ENCODE peak calls at places on chromosomes 4 and X, in ten cellular contexts. Q is spleen; W is tibial artery; O is cardiac muscle cell; V is PC-9; D is aorta; T is endodermal cell; G is CD8-positive, alpha-beta T cell; M is adipocyte; R is mammary epithelial cell. N is an unnamed sample. For H3K27me3, the result is how much of the 10 kb centered on the place peaks cover.

GRCh38 chr4:14404730-14405129 is 597.6 kb upstream of the CPEB2 start:
- DNase-seq in Q (no peak), W (no peak), O (peak), V (no peak), D (no peak), T (no peak), G (no peak), M (no peak), R (no peak), N (no peak)

GRCh38 chrX:31471229-31471628 is 399.4 kb upstream of the FTHL17 start:
- DNase-seq in Q (no peak), W (no peak), O (no peak), V (no peak), D (no peak), T (no peak), G (no peak), M (no peak), R (no peak), N (no peak)

GRCh38 chr4:54495091-54495490 is 162.7 kb upstream of the KIT start:
- DNase-seq in Q (no peak), W (no peak), O (no peak), V (no peak), D (no peak), T (no peak), G (no peak), M (peak), R (peak), N (no peak)

GRCh38 chr4:41012308-41012707 is 202.0 kb downstream of the APBB2 start:
- DNase-seq in Q (no peak), W (no peak), O (peak), V (no peak), D (no peak), T (no peak), G (no peak), M (peak), R (no peak), N (no peak)

GRCh38 chr4:122548452-122548851 is 72.4 kb downstream of the IL21 start:
- DNase-seq in Q (no peak), W (no peak), O (peak), V (no peak), D (no peak), T (no peak), G (no peak), M (no peak), R (no peak), N (no peak)

GRCh38 chr4:139030614-139031235 is 15.1 kb downstream of the NOCT start:
- DNase-seq in Q (no peak), W (peak), O (peak), V (peak), D (peak), T (peak), G (peak), M (peak), R (peak), N (no peak)

GRCh38 chrX:65688403-65688881 is 21.0 kb downstream of the MSN start:
- DNase-seq in Q (no peak), W (no peak), O (peak), V (no peak), D (no peak), T (no peak), G (no peak), M (peak), R (peak), N (no peak)

GRCh38 chrX:46235778-46236177 is 309.4 kb downstream of the ZNF674 start:
- DNase-seq in Q (no peak), W (no peak), O (no peak), V (no peak), D (no peak), T (no peak), G (no peak), M (no peak), R (no peak), N (no peak)

GRCh38 chr4:21113496-21114213 is 413.4 kb downstream of the PACRGL start:
- DNase-seq in Q (no peak), W (no peak), O (peak), V (no peak), D (no peak), T (no peak), G (no peak), M (peak), R (peak), N (no peak)

GRCh38 chr4:137685357-137685756 is 153.1 kb upstream of the PCDH18 start:
- DNase-seq in Q (no peak), W (no peak), O (no peak), V (no peak), D (no peak), T (no peak), G (no peak), M (peak), R (no peak), N (no peak)

GRCh38 chrX:53594354-53594753 is 92.2 kb downstream of the HUWE1 start:
- DNase-seq in Q (no peak), W (no peak), O (peak), V (no peak), D (no peak), T (no peak), G (no peak), M (peak), R (no peak), N (no peak)

GRCh38 chr4:184471872-184472539 is 2.3 kb downstream of the IRF2 start:
- DNase-seq in Q (no peak), W (no peak), O (peak), V (no peak), D (no peak), T (peak), G (no peak), M (no peak), R (no peak), N (no peak)

GRCh38 chr4:8771666-8772065 is 100.0 kb downstream of the HMX1 start:
- DNase-seq in Q (peak), W (no peak), O (no peak), V (no peak), D (peak), T (no peak), G (no peak), M (no peak), R (no peak), N (peak)

GRCh38 chr4:121243476-121243875 is 79.4 kb upstream of the TNIP3 start:
- DNase-seq in Q (no peak), W (no peak), O (no peak), V (no peak), D (no peak), T (no peak), G (no peak), M (no peak), R (no peak), N (no peak)

DNA sequence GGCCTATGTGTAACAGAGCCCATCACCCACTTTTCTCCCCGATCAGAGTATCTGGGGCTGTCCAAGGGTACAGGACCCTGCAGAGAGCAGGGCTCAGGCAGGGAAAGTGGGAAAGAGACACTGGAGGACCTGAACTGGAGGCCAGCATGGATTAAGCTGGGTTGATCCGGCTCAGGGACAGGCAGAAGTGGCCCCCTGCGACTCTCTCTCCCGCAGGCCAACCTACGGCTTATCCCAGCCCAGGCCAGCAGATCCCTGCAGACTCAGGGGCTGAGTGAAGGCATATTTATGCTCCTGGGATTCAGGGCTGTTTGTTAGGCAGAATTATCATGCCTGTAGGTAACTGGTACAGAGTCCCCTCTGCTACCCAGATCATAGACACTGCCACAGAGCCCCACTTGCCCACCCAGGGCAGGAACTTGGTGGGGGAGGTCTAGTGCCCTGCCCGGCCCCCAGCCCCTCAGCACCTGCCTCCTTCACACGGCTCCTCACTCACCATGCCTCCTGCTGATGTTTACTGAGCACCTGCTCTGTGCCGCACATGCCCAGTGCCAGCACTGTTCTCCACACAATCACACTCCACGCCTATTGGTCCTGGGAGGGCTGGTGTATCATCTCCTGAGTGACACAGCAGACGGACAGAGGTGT is 87.3 kb downstream of the ADRA2C start:
- DNase-seq in Q (no peak), W (no peak), O (no peak), V (no peak), D (no peak), T (peak), G (peak), M (no peak), R (no peak), N (no peak)
- H3K27me3 ChIP-seq in Q (under half), W (half or more), O (under half), V (half or more), D (under half), T (under half), G (under half), M (half or more), R (under half), N (under half)

GRCh38 chrX:54807524-54808108 is at the start of gene MAGED2:
- DNase-seq in Q (peak), W (peak), O (peak), V (peak), D (peak), T (peak), G (peak), M (peak), R (no peak), N (peak)
- H3K27me3 ChIP-seq in Q (under half), W (under half), O (under half), V (under half), D (under half), T (under half), G (under half), M (under half), R (under half), N (under half)

DNA sequence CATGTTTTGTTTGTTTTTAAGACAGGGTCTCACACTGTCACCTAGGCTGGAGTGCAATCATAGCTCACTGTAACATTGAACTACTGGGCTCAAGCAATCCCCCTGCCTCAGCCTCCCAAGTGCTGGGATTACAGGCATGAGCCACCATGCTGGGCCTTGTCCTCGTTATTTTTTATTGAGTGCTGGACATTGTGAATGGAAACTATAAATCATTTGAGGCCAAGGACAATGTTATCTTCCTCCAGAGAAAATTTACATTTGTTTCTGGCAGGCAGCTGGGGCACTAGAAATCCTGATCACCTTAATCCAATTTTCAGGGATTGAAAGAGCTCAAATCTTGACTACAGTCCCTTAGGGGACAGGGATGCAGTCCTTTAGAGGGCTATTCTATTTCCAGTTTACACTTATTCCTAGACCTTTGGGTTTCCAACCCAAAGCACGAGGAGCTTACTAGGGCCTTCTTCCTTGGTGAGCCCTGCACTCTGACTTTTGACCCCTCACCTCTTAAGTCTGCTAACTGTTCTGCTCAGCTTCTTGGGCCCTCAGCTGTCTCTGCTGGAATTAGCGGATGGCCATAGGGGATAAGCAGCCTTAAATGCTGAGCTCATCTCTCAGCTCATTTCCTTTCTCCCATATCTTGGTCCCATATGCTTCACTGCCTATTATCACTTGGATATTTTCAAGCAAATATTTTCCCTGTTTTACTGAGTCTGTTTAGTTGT is 23.0 kb upstream of the PDZD4 start:
- DNase-seq in Q (peak), W (no peak), O (no peak), V (no peak), D (no peak), T (no peak), G (no peak), M (no peak), R (no peak), N (no peak)
- H3K27me3 ChIP-seq in Q (under half), W (under half), O (under half), V (half or more), D (under half), T (under half), G (under half), M (half or more), R (under half), N (under half)

DNA sequence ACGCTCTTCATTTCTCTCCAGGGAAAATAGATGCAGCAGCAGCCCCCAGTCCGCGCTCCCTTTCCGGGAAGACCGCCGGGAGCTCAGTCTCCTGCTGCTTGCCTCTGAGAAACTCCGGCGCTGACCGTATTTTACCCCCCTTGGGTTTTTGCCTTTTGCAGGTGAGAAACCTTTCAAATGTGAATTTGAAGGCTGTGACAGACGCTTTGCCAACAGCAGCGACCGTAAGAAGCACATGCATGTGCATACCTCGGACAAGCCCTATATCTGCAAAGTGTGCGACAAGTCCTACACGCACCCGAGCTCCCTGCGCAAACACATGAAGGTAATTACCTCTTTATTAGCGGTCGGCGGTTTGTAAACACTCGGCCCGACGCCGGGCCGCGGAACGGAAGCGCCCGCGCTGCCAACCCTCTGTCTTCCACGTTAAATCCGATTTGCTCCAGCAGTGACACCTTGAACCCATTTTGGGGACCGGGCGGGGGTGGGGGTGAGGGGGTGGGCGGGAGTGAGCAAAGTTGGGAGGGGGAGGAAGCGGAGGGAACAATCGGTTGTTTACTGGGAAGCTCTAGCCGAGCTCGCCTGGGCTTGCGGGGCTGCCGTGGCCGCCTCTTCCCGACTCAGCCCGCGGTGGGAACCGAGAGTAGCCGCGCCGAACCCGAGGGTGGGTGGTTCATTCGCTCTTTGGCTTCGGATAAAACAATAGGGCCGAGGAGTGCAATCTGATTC is 3.0 kb downstream of the ZIC3 start:
- DNase-seq in Q (no peak), W (no peak), O (no peak), V (no peak), D (no peak), T (peak), G (no peak), M (no peak), R (no peak), N (no peak)
- H3K27me3 ChIP-seq in Q (half or more), W (half or more), O (half or more), V (under half), D (under half), T (under half), G (under half), M (half or more), R (under half), N (under half)

GRCh38 chr4:110641218-110641617 is 18.3 kb upstream of the PITX2 start:
- DNase-seq in Q (peak), W (no peak), O (no peak), V (no peak), D (no peak), T (peak), G (no peak), M (no peak), R (no peak), N (no peak)

GRCh38 chr4:110644008-110644407 is 21.1 kb upstream of the PITX2 start:
- DNase-seq in Q (no peak), W (no peak), O (no peak), V (no peak), D (no peak), T (no peak), G (no peak), M (no peak), R (no peak), N (no peak)

GRCh38 chr4:110639207-110640092 is 16.6 kb upstream of the PITX2 start:
- DNase-seq in Q (no peak), W (no peak), O (no peak), V (no peak), D (no peak), T (peak), G (no peak), M (no peak), R (no peak), N (no peak)

GRCh38 chr4:110640608-110641007 is 17.7 kb upstream of the PITX2 start:
- DNase-seq in Q (no peak), W (no peak), O (no peak), V (no peak), D (no peak), T (no peak), G (no peak), M (no peak), R (no peak), N (no peak)

GRCh38 chr4:110643096-110643495 is 20.2 kb upstream of the PITX2 start:
- DNase-seq in Q (no peak), W (no peak), O (no peak), V (no peak), D (no peak), T (no peak), G (no peak), M (no peak), R (no peak), N (no peak)
- H3K27me3 ChIP-seq in Q (under half), W (half or more), O (half or more), V (under half), D (under half), T (half or more), G (under half), M (under half), R (under half), N (under half)

DNA sequence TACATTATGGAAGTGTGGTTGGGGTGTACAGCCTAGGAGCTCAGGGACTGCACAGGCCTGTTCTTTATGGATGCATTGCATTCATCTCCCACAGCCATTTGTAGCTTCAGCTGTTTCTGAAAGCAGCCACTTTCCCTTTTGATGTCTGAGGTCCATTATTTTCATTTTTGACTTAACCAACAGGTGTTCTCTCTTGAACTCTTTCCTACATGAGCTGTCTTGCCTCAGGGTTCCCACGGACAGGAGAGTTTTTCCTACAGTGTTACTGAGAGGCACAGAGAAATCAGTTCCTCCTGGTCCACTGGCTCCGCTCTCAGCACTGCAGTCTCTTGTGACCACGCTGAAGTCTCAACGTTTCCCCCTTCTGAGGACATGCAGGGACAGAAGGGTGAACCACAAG is 87.2 kb downstream of the RASL11B start:
- DNase-seq in Q (no peak), W (no peak), O (no peak), V (no peak), D (no peak), T (no peak), G (no peak), M (no peak), R (no peak), N (no peak)
- H3K27me3 ChIP-seq in Q (under half), W (under half), O (under half), V (under half), D (under half), T (under half), G (under half), M (under half), R (under half), N (under half)